ENCODE peak calls at places on chromosomes 6 and 20, in six cellular contexts. G is A172; U is H54; P is naive thymus-derived CD4-positive, alpha-beta T cell; M is MM.1S; R is Right ventricle myocardium superior. I is an unnamed sample.

GRCh38 chr20:24469116-24470030 is at the start of gene SYNDIG1:
- DNase-seq in G (peak), R (peak), M (peak), P (no peak), U (no peak), I (no peak)

GRCh38 chr6:41770381-41771057 is 9.2 kb downstream of the FRS3 start:
- DNase-seq in M (no peak), G (no peak), R (peak), P (no peak), U (no peak), I (no peak)

GRCh38 chr20:57573893-57574292 is 13.0 kb downstream of the PCK1 start:
- DNase-seq in G (no peak), M (no peak), P (no peak), R (no peak), U (no peak), I (no peak)

GRCh38 chr6:146913842-146914562 is 290.2 kb upstream of the STXBP5 start:
- DNase-seq in P (no peak), U (peak), G (peak), R (peak), M (no peak), I (peak)

GRCh38 chr20:5511930-5512329 is 195.2 kb upstream of the PROKR2 start:
- DNase-seq in M (no peak), P (no peak), U (no peak), R (no peak), G (no peak), I (no peak)

GRCh38 chr6:53861543-53861942 is 66.7 kb downstream of the LRRC1 start:
- DNase-seq in U (no peak), R (no peak), M (no peak), G (no peak), P (no peak), I (no peak)

GRCh38 chr6:75735491-75736186 is 13.4 kb upstream of the MYO6 start:
- DNase-seq in G (peak), P (no peak), M (peak), U (no peak), R (no peak), I (no peak)

GRCh38 chr6:27986928-27987725 is 30.1 kb downstream of the OR2B6 start:
- DNase-seq in P (no peak), M (no peak), G (peak), U (no peak), R (no peak), I (no peak)

GRCh38 chr20:63963784-63964301 is 5.9 kb downstream of the ZNF512B start:
- DNase-seq in M (no peak), R (peak), U (no peak), P (no peak), G (no peak), I (no peak)

GRCh38 chr20:33791021-33791420 is 20.1 kb upstream of the CHMP4B start:
- DNase-seq in U (no peak), R (no peak), M (no peak), P (no peak), G (no peak), I (no peak)

GRCh38 chr6:115969207-115969929 is 91.3 kb downstream of the FRK start:
- DNase-seq in M (no peak), R (no peak), U (no peak), P (no peak), G (no peak), I (no peak)

GRCh38 chr6:115706324-115706723 is 354.4 kb downstream of the FRK start:
- DNase-seq in U (no peak), M (no peak), G (no peak), R (no peak), P (no peak), I (no peak)

GRCh38 chr6:90263653-90264052 is 33.0 kb downstream of the BACH2 start:
- DNase-seq in P (no peak), G (peak), U (no peak), M (peak), R (no peak), I (no peak)

GRCh38 chr6:160692369-160692959 is 9.6 kb upstream of the PLG start:
- DNase-seq in M (no peak), G (no peak), P (no peak), R (no peak), U (no peak), I (no peak)

GRCh38 chr6:16239090-16239797 is 857 bp downstream of the GMPR start:
- DNase-seq in P (peak), M (peak), G (peak), U (peak), R (peak), I (peak)

GRCh38 chr6:37171141-37171969 is 1.4 kb downstream of the PIM1 start:
- DNase-seq in P (peak), M (peak), R (peak), U (peak), G (no peak), I (no peak)

GRCh38 chr6:43604174-43604573 is 24.9 kb downstream of the GTPBP2 start:
- DNase-seq in R (no peak), P (no peak), G (peak), U (peak), M (no peak), I (no peak)

GRCh38 chr6:15752820-15753219 is 90.0 kb upstream of the DTNBP1 start:
- DNase-seq in U (no peak), G (no peak), M (no peak), R (no peak), P (no peak), I (no peak)

GRCh38 chr20:57409672-57410397 is 18.6 kb downstream of the RBM38 start:
- DNase-seq in U (no peak), P (no peak), G (no peak), M (no peak), R (no peak), I (no peak)

GRCh38 chr20:14360386-14360785 is 23.0 kb upstream of the FLRT3 start:
- DNase-seq in U (no peak), R (no peak), P (no peak), M (no peak), G (peak), I (no peak)